ENCODE peak calls at places on chromosome 15, in eight cellular contexts. C, H, P, B, L, V, J and M are unnamed samples.

GRCh38 chr15:77768107-77768506 is 135.4 kb upstream of the LINGO1 start:
- DNase-seq in V (no peak), P (no peak), H (no peak), L (no peak), J (no peak), B (no peak), C (no peak), M (no peak)

GRCh38 chr15:37076543-37076942 is 23.8 kb downstream of the MEIS2 start:
- DNase-seq in P (no peak), B (no peak), V (no peak), J (no peak), H (no peak), L (no peak), C (no peak), M (no peak)

GRCh38 chr15:99998661-99999101 is 265.4 kb upstream of the LYSMD4 start:
- DNase-seq in J (no peak), V (no peak), L (no peak), H (no peak), C (no peak), P (no peak), B (no peak), M (no peak)

GRCh38 chr15:80694624-80695098 is 449 bp upstream of the ABHD17C start:
- DNase-seq in B (no peak), J (peak), H (no peak), L (no peak), P (peak), C (peak), V (no peak), M (no peak)

GRCh38 chr15:61828008-61828407 is 232.2 kb downstream of the VPS13C start:
- DNase-seq in P (no peak), H (no peak), L (no peak), J (no peak), V (no peak), B (no peak), C (no peak), M (no peak)

GRCh38 chr15:68158046-68158628 is 47.0 kb downstream of the CALML4 start:
- DNase-seq in L (no peak), J (no peak), P (no peak), H (no peak), V (no peak), B (no peak), C (peak), M (no peak)

GRCh38 chr15:85741021-85741421 is 53.7 kb downstream of the KLHL25 start:
- DNase-seq in B (no peak), C (no peak), H (no peak), L (no peak), J (no peak), V (no peak), P (no peak), M (no peak)

GRCh38 chr15:85757939-85758654 is 36.6 kb downstream of the KLHL25 start:
- DNase-seq in J (peak), B (no peak), V (no peak), L (no peak), P (no peak), C (no peak), H (no peak), M (no peak)

GRCh38 chr15:46416544-46416943 is 781.7 kb downstream of the SQOR start:
- DNase-seq in P (no peak), J (no peak), V (no peak), H (no peak), B (no peak), C (no peak), L (no peak), M (no peak)

GRCh38 chr15:71472699-71473098 is 337.7 kb upstream of the NR2E3 start:
- DNase-seq in H (no peak), L (no peak), P (no peak), J (no peak), V (no peak), C (no peak), B (no peak), M (no peak)

GRCh38 chr15:71397377-71397776 is 282.1 kb downstream of the THSD4 start:
- DNase-seq in J (no peak), L (no peak), H (no peak), B (no peak), P (no peak), C (peak), V (no peak), M (no peak)

GRCh38 chr15:31081568-31082250 is 19.8 kb downstream of the TRPM1 start:
- DNase-seq in C (no peak), V (no peak), P (peak), J (no peak), B (no peak), L (no peak), H (no peak), M (no peak)

GRCh38 chr15:98442379-98442833 is 205.9 kb upstream of the IGF1R start:
- DNase-seq in J (no peak), P (peak), C (peak), H (peak), B (no peak), L (peak), V (peak), M (peak)

GRCh38 chr15:75542386-75542797 is 36.7 kb downstream of the PTPN9 start:
- DNase-seq in P (no peak), B (no peak), V (no peak), H (no peak), C (no peak), L (no peak), J (no peak), M (peak)

GRCh38 chr15:99209326-99209725 is 40.1 kb downstream of the TTC23 start:
- DNase-seq in B (no peak), L (no peak), C (peak), V (no peak), H (no peak), J (no peak), P (no peak), M (no peak)

GRCh38 chr15:69834756-69835155 is 263.0 kb downstream of the TLE3 start:
- DNase-seq in J (no peak), P (no peak), L (no peak), H (no peak), V (no peak), C (no peak), B (no peak), M (no peak)

GRCh38 chr15:23853291-23853690 is 166.2 kb upstream of the NDN start:
- DNase-seq in V (no peak), C (no peak), B (no peak), H (no peak), J (no peak), P (no peak), L (no peak), M (no peak)

GRCh38 chr15:55334371-55334770 is 15.3 kb downstream of the PIGB start:
- DNase-seq in P (no peak), V (no peak), H (no peak), L (peak), J (no peak), C (no peak), B (no peak), M (no peak)

GRCh38 chr15:81914734-81915234 is 131.0 kb downstream of the MEX3B start:
- DNase-seq in C (peak), L (no peak), P (no peak), B (no peak), H (no peak), J (peak), V (peak), M (no peak)

GRCh38 chr15:52710050-52710709 is 31.0 kb upstream of the ATOSA start:
- DNase-seq in L (no peak), C (no peak), H (no peak), P (no peak), B (no peak), J (no peak), V (no peak), M (no peak)